ENCODE peak calls at places on chromosomes 6 and 20, in six cellular contexts. B is foreskin fibroblast, E is endothelial cell, G is natural killer cell, A is MM.1S, X is neural crest cell. S is an unnamed sample.

GRCh38 chr6:112563368-112563767 is 216.2 kb downstream of the RFPL4B start:
- DNase-seq in G (no peak), A (no peak), E (no peak), B (no peak), X (no peak), S (no peak)

GRCh38 chr6:27178001-27178730 is 69.3 kb upstream of the PRSS16 start:
- DNase-seq in X (no peak), B (peak), E (peak), A (peak), G (peak), S (no peak)

GRCh38 chr6:14130431-14131075 is 13.0 kb downstream of the CD83 start:
- DNase-seq in X (no peak), B (no peak), G (no peak), A (no peak), E (no peak), S (no peak)

GRCh38 chr6:54204921-54205511 is 93.8 kb downstream of the MLIP start:
- DNase-seq in A (no peak), E (no peak), X (no peak), B (no peak), G (no peak), S (no peak)

GRCh38 chr6:152721956-152722355 is 24.3 kb downstream of the MYCT1 start:
- DNase-seq in E (no peak), G (no peak), A (no peak), X (no peak), B (no peak), S (no peak)

GRCh38 chr6:149059557-149059956 is 258.0 kb upstream of the TAB2 start:
- DNase-seq in B (no peak), A (no peak), G (no peak), E (no peak), X (no peak), S (no peak)

GRCh38 chr6:159953091-159953581 is 15.7 kb upstream of the IGF2R start:
- DNase-seq in G (no peak), X (no peak), A (no peak), B (peak), E (no peak), S (no peak)

GRCh38 chr20:22382742-22383141 is 201.6 kb downstream of the FOXA2 start:
- DNase-seq in A (peak), E (no peak), G (no peak), B (no peak), X (no peak), S (no peak)

GRCh38 chr6:107708435-107708834 is 115.7 kb downstream of the SCML4 start:
- DNase-seq in X (no peak), E (no peak), A (no peak), B (no peak), G (no peak), S (no peak)

GRCh38 chr6:36028088-36028886 is 679 bp downstream of the MAPK14 start:
- DNase-seq in A (peak), X (peak), E (peak), G (no peak), B (peak), S (no peak)

GRCh38 chr6:43768983-43769525 is 957 bp upstream of the VEGFA start:
- DNase-seq in G (no peak), B (peak), X (no peak), E (no peak), A (no peak), S (no peak)

GRCh38 chr6:79713701-79714322 is 82.7 kb downstream of the SH3BGRL2 start:
- DNase-seq in E (peak), A (peak), X (peak), B (peak), G (no peak), S (no peak)

GRCh38 chr6:157593596-157593995 is 212.6 kb downstream of the ZDHHC14 start:
- DNase-seq in X (no peak), G (no peak), A (no peak), E (no peak), B (no peak), S (no peak)

GRCh38 chr6:136994782-136995181 is 50.0 kb downstream of the IL20RA start:
- DNase-seq in G (no peak), A (no peak), E (no peak), X (no peak), B (no peak), S (no peak)

GRCh38 chr6:18656506-18656905 is 269.4 kb downstream of the RNF144B start:
- DNase-seq in B (no peak), X (no peak), G (no peak), E (no peak), A (no peak), S (no peak)

GRCh38 chr6:33962186-33962585 is 158.4 kb upstream of the MLN start:
- DNase-seq in E (no peak), B (peak), G (no peak), X (no peak), A (no peak), S (peak)

GRCh38 chr20:36866681-36867485 is 9.1 kb upstream of the TLDC2 start:
- DNase-seq in G (no peak), B (no peak), A (no peak), E (no peak), X (no peak), S (no peak)

GRCh38 chr20:51680067-51680749 is 88.0 kb downstream of the ATP9A start:
- DNase-seq in G (no peak), X (no peak), B (no peak), A (no peak), E (no peak), S (no peak)

GRCh38 chr20:51679254-51679921 is 88.8 kb downstream of the ATP9A start:
- DNase-seq in G (no peak), X (no peak), E (no peak), B (no peak), A (no peak), S (no peak)

GRCh38 chr20:51678041-51678697 is 90.0 kb downstream of the ATP9A start:
- DNase-seq in E (peak), X (peak), B (no peak), A (no peak), G (no peak), S (no peak)
- TF ChIP-seq CTCF in E (no peak), X (no peak), B (peak), A (no peak), G (no peak), S (peak)

DNA sequence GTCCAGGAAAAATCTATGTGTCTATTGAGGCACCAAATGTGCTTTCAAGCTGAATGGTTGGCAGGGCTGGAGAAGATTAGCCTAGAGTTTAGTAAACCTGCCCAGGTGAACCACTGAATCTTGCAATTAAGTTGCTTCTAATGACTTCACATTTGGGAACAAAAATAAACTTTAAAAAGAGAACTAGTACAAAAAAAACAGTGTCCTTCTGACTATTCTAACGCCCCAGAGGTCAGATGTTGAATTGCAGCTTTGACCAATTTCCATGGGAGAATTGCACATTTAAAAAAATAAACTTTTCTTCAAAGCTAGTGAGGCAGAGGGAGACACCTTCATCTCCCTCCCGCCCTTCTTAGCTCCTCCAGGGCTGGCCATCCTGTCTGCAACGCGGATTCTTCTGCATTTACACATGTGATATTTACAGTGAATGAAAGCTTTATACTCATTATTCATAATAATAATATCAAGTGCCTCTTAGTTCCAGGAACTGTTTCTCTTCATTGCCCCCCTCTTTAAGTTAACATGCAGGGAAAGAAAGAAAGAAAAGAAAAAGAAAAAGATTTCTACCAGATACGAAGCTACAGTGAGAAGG is 270.2 kb downstream of the SMOC2 start:
- DNase-seq in A (no peak), E (no peak), G (no peak), B (no peak), X (no peak), S (no peak)
- TF ChIP-seq CTCF in A (no peak), E (peak), G (peak), B (peak), X (peak), S (peak)

GRCh38 chr6:147559016-147559415 is 50.5 kb downstream of the SAMD5 start:
- DNase-seq in A (no peak), B (no peak), G (no peak), E (no peak), X (no peak), S (no peak)
- TF ChIP-seq CTCF in A (no peak), B (no peak), G (no peak), E (no peak), X (no peak), S (no peak)

GRCh38 chr6:85642774-85643529 is at the start of gene SYNCRIP:
- DNase-seq in A (peak), B (peak), G (peak), E (peak), X (peak), S (peak)

GRCh38 chr6:85641522-85641915 is 1.2 kb downstream of the SYNCRIP start:
- DNase-seq in G (no peak), E (no peak), A (peak), B (peak), X (no peak), S (no peak)

GRCh38 chr6:85643530-85644373 is 1.1 kb upstream of the SYNCRIP start:
- DNase-seq in A (peak), G (peak), E (peak), B (peak), X (peak), S (peak)

GRCh38 chr6:85640806-85641205 is 1.9 kb downstream of the SYNCRIP start:
- DNase-seq in B (no peak), A (no peak), X (no peak), E (no peak), G (no peak), S (no peak)

DNA sequence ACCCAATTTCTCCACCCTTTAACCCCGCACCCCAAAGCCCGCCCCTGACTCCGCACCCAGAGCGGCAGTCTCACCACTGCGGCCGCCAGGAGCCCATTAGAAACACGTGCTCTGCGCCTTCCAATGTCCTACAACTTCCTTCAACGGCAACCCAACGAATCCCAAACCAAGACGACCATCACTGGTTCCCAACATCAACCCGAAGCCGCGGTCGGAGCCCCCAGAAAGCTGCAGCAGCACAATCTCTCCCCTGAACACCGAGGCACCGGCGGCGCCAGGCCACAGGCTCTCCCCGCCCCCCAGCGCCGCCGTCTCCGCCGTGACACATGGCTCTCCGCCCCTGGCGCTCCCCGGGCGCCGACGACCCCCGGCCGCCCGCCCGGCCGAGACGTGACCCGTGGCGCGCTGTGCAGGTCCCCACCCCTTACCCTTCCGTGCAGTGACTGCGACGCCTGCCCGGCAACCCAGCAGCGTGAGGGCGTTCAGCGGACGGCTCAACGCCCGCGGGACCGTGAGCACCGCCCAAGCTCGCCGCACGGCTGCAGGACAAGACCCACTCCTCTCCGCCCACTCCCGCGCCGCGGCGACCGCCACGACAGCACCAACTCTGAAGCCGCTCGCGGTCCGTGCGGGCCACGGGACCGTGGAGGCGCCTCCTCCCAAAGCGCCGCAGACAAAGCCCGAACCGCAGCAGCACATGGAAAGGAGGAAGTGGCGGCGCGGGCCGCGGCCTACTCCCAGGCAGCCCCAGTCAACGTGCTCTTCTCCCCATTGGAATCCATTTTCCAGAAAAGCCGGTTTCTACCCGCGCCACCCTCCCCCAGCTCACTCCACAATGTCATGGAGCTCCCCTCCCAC is 541 bp downstream of the SYNCRIP start:
- DNase-seq in E (peak), X (peak), B (peak), G (peak), A (peak), S (peak)
- TF ChIP-seq CTCF in E (no peak), X (peak), B (no peak), G (no peak), A (no peak), S (peak)

GRCh38 chr20:3696200-3696599 is 14.4 kb upstream of the ADAM33 start:
- DNase-seq in G (no peak), X (no peak), A (peak), E (no peak), B (no peak), S (no peak)

GRCh38 chr20:3701061-3701998 is 11.1 kb downstream of the SIGLEC1 start:
- DNase-seq in A (no peak), E (no peak), X (no peak), G (no peak), B (no peak), S (no peak)

GRCh38 chr20:3696745-3697587 is 15.2 kb upstream of the ADAM33 start:
- DNase-seq in A (no peak), X (no peak), E (no peak), G (no peak), B (no peak), S (no peak)

GRCh38 chr20:3697588-3698235 is 14.7 kb downstream of the SIGLEC1 start:
- DNase-seq in X (no peak), B (no peak), G (no peak), E (no peak), A (no peak), S (no peak)

GRCh38 chr20:3698511-3699436 is 13.6 kb downstream of the SIGLEC1 start:
- DNase-seq in A (no peak), G (no peak), B (no peak), E (no peak), X (no peak), S (no peak)
- TF ChIP-seq CTCF in A (no peak), G (no peak), B (no peak), E (no peak), X (no peak), S (no peak)